ENCODE peak calls at places on chromosomes 13 and 19, in six cellular contexts. B, H, X, Y, K and C are unnamed samples. For H3K4me1, the result is how much of the 10 kb centered on the place peaks cover.

GRCh38 chr13:89726690-89727435 is 1620.6 kb upstream of the MIR17HG start:
- DNase-seq in B (no peak), H (no peak), X (no peak), Y (no peak), K (no peak), C (no peak)

GRCh38 chr13:95954266-95954665 is 98.9 kb downstream of the UGGT2 start:
- DNase-seq in B (no peak), H (no peak), X (no peak), Y (no peak), K (no peak), C (no peak)

GRCh38 chr13:93080587-93080986 is 146.0 kb upstream of the GPC6 start:
- DNase-seq in B (no peak), H (no peak), X (no peak), Y (no peak), K (no peak), C (no peak)

GRCh38 chr19:29983568-29983967 is 41.5 kb downstream of the URI1 start:
- DNase-seq in B (no peak), H (no peak), X (no peak), Y (no peak), K (no peak), C (no peak)

GRCh38 chr13:32629866-32630265 is 43.6 kb downstream of the PDS5B start:
- DNase-seq in B (no peak), H (no peak), X (no peak), Y (no peak), K (no peak), C (no peak)

GRCh38 chr19:56983148-56983547 is 136.6 kb upstream of the USP29 start:
- DNase-seq in B (no peak), H (no peak), X (no peak), Y (no peak), K (no peak), C (no peak)

GRCh38 chr19:1566392-1567115 is 1.6 kb downstream of the MEX3D start:
- DNase-seq in B (peak), H (no peak), X (peak), Y (no peak), K (peak), C (peak)

GRCh38 chr13:20399961-20400360 is 125.7 kb downstream of the CRYL1 start:
- DNase-seq in B (no peak), H (no peak), X (peak), Y (no peak), K (no peak), C (no peak)

GRCh38 chr19:23800868-23801267 is 42.2 kb upstream of the ZNF681 start:
- DNase-seq in B (no peak), H (no peak), X (no peak), Y (no peak), K (no peak), C (no peak)

GRCh38 chr19:5910638-5910907 is 3.5 kb upstream of the CAPS start:
- DNase-seq in B (no peak), H (no peak), X (no peak), Y (no peak), K (no peak), C (no peak)

GRCh38 chr19:55212447-55212846 is 3.1 kb upstream of the PTPRH start:
- DNase-seq in B (no peak), H (no peak), X (no peak), Y (peak), K (no peak), C (no peak)

DNA sequence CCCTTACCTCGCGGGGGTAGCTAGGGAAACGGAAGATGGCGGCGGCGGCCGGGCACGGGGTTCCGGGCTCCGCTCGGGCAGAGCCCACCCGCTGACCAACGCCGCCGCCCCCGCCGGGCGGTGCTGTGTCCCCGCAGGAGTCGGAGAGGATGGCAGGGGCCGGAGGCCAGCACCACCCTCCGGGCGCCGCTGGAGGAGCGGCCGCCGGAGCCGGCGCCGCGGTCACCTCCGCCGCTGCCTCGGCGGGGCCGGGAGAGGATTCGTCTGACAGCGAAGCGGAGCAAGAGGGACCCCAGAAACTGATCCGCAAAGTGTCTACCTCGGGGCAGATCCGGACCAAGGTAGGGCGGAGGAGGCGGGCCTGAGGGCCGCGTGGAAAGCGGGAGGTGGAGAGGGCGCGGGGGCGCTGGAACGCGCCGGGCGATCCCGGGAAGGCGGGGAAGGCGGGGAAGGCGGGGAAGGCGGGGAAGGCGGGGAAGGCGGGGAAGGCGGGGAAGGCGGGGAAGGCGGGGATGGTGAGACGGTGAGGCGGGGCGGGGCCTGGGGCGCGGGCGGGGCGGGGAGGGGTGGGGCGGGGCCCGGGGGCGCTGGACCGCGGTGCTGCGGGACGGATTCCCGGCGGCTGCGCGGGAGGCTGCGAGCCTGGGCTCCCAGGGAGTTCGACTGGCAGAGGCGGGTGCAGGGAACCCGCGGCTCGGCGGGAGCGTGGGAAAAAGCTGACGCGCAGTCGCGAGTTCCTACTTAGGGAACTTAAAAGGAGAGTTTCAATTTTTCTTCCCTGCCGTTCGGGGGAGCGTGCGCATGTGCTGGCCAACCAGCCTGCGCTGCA is at the start of gene DGKH:
- DNase-seq in B (peak), H (no peak), X (peak), Y (no peak), K (peak), C (peak)
- TF ChIP-seq POLR2A in B (peak), H (peak), X (no peak), Y (peak), K (peak), C (no peak)

DNA sequence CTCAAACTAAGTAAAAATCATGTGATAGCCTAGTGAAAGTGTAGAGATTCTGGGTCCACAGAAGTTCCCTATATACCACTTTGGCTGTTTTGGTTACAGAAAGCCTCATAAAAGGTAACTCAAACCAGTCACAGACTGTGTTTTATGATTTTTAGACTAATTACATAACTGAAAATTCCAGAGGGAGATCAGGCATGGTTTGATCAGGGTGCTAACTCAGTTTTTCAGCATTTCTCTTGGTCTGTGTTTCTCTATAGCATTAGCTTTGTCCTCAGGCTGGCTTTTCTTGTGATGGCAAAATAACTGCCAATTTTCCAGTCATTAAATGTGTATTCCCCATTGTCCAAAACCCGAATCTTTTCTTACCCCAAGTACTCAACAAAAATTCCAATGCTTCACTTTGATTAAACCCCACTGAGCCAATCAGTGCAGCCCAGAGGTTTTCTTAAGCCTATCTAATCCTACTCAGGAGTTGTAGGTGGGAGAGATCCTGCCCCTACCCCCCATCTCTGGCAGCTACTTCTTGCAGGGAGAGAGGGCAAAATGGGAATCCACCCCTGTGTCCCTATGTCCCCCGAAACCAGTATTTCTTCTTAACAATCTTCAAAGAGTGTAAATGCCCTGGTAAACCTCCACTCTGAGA is 8.6 kb upstream of the FXYD3 start:
- DNase-seq in B (no peak), H (no peak), X (no peak), Y (no peak), K (no peak), C (no peak)
- H3K4me1 ChIP-seq in B (under half), H (under half), X (under half), Y (under half), K (under half), C (under half)

GRCh38 chr19:15260939-15261338 is 28.7 kb upstream of the EPHX3 start:
- DNase-seq in B (no peak), H (no peak), X (no peak), Y (no peak), K (no peak), C (no peak)
- TF ChIP-seq CTCF in B (no peak), H (no peak), X (no peak), Y (no peak), K (no peak), C (no peak)

GRCh38 chr13:112060431-112060830 is 6.5 kb upstream of the SOX1 start:
- DNase-seq in B (no peak), H (no peak), X (no peak), Y (no peak), K (no peak), C (no peak)

GRCh38 chr13:112061367-112062046 is 5.4 kb upstream of the SOX1 start:
- DNase-seq in B (no peak), H (no peak), X (no peak), Y (no peak), K (no peak), C (no peak)

GRCh38 chr13:112062047-112062618 is 4.8 kb upstream of the SOX1 start:
- DNase-seq in B (no peak), H (no peak), X (no peak), Y (no peak), K (no peak), C (no peak)

GRCh38 chr13:112059457-112060317 is 7.3 kb upstream of the SOX1 start:
- DNase-seq in B (no peak), H (no peak), X (no peak), Y (no peak), K (no peak), C (no peak)

GRCh38 chr13:112060899-112061366 is 6.0 kb upstream of the SOX1 start:
- DNase-seq in B (no peak), H (no peak), X (no peak), Y (no peak), K (no peak), C (no peak)
- TF ChIP-seq POLR2A in B (no peak), H (no peak), X (no peak), Y (no peak), K (no peak), C (no peak)

GRCh38 chr19:46955813-46956371 is 63.7 kb upstream of the NPAS1 start:
- DNase-seq in B (no peak), H (no peak), X (no peak), Y (no peak), K (no peak), C (no peak)
- H3K4me1 ChIP-seq in B (under half), H (under half), X (under half), Y (under half), K (under half), C (under half)

GRCh38 chr19:3343619-3344502 is 22.5 kb upstream of the NFIC start:
- DNase-seq in B (peak), H (no peak), X (peak), Y (no peak), K (peak), C (peak)
- TF ChIP-seq CTCF in B (no peak), H (no peak), X (no peak), Y (peak), K (peak), C (no peak)

GRCh38 chr13:106569233-106570095 is 1.5 kb upstream of the ARGLU1 start:
- DNase-seq in B (no peak), H (no peak), X (no peak), Y (no peak), K (no peak), C (no peak)

GRCh38 chr13:106565127-106565775 is 2.7 kb downstream of the ARGLU1 start:
- DNase-seq in B (no peak), H (no peak), X (no peak), Y (no peak), K (no peak), C (no peak)

GRCh38 chr13:106567421-106568224 is at the start of gene ARGLU1:
- DNase-seq in B (peak), H (peak), X (peak), Y (peak), K (peak), C (peak)

GRCh38 chr13:106568225-106569003 is 477 bp upstream of the ARGLU1 start:
- DNase-seq in B (no peak), H (no peak), X (no peak), Y (no peak), K (no peak), C (no peak)

DNA sequence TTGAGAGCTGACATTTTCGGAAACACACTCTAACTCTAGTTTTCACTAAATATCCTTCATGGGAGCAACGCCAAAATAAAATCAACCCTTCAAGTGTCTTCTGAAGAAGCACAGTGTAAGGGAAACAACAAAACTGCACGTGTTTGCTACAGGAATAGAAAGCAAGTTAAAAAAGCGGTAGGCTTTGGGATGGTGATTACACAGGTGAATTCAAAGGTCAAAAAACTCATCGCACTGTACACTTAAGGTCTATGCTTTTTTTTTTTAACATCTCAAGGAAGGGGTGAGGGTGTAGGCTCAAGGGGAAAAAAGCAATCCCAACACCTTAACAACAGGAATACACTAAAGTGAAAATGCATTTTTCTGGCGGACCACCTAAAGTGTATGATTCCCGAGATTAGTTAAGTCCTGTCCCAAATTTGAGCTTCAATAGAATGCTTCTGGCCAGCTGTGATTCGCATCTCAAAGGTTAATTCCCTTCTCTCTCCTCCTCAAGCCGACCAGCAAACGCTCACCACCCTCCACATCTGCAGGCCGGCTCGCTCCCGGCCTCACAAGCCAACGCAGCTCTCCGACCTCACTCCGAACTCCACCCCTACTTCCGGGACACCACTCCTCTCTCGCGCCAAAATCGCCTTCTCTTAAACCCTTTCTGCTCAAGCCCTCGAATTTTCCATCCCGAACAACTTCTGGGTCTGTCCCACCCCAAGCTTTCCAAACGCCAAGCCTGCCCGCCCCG is 1.1 kb downstream of the ARGLU1 start:
- DNase-seq in B (peak), H (peak), X (peak), Y (no peak), K (peak), C (peak)
- TF ChIP-seq POLR2A in B (no peak), H (no peak), X (no peak), Y (no peak), K (no peak), C (no peak)

GRCh38 chr13:57634829-57635165 is 3.3 kb downstream of the PCDH17 start:
- DNase-seq in B (no peak), H (no peak), X (no peak), Y (no peak), K (no peak), C (no peak)

GRCh38 chr13:57633141-57633949 is 1.8 kb downstream of the PCDH17 start:
- DNase-seq in B (peak), H (no peak), X (peak), Y (no peak), K (no peak), C (peak)

GRCh38 chr13:57632276-57633140 is 964 bp downstream of the PCDH17 start:
- DNase-seq in B (no peak), H (no peak), X (no peak), Y (no peak), K (no peak), C (peak)

GRCh38 chr13:57635541-57635940 is 4.0 kb downstream of the PCDH17 start:
- DNase-seq in B (no peak), H (no peak), X (no peak), Y (no peak), K (no peak), C (no peak)

DNA sequence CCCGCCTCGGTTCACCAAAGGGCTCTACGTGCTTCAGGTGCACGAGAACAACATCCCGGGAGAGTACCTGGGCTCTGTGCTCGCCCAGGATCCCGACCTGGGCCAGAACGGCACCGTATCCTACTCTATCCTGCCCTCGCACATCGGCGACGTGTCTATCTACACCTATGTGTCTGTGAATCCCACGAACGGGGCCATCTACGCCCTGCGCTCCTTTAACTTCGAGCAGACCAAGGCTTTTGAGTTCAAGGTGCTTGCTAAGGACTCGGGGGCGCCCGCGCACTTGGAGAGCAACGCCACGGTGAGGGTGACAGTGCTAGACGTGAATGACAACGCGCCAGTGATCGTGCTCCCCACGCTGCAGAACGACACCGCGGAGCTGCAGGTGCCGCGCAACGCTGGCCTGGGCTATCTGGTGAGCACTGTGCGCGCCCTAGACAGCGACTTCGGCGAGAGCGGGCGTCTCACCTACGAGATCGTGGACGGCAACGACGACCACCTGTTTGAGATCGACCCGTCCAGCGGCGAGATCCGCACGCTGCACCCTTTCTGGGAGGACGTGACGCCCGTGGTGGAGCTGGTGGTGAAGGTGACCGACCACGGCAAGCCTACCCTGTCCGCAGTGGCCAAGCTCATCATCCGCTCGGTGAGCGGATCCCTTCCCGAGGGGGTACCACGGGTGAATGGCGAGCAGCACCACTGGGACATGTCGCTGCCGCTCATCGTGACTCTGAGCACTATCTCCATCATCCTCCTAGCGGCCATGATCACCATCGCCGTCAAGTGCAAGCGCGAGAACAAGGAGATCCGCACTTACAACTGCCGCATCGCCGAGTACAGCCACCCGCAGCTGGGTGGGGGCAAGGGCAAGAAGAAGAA is 2.6 kb downstream of the PCDH17 start:
- DNase-seq in B (no peak), H (no peak), X (no peak), Y (no peak), K (no peak), C (no peak)
- H3K4me1 ChIP-seq in B (under half), H (under half), X (under half), Y (under half), K (under half), C (under half)

DNA sequence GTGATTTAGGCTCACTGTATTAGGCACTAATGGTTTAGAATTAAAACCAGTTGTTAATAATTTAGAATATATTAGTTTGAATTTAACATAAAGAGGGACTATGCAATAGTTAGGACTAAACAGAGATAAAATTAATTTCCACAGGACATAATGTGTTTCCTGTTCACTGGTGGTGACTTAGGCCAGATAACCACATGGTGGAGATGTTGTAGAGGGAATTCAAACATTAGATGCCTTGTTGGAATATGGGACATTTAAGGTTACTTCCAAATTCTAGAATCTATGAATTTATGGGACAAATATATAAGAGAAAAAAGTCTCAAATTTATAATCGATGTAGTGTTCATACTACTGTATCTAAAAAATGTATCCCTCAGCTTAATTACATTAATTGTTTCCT is 615.5 kb upstream of the KLHL1 start:
- DNase-seq in B (no peak), H (no peak), X (no peak), Y (no peak), K (no peak), C (no peak)
- TF ChIP-seq CTCF in B (no peak), H (no peak), X (no peak), Y (no peak), K (no peak), C (no peak)